ENCODE peak calls at places on chromosome 9, in four cellular contexts. Y is endodermal cell, H is AG09309, V is colonic mucosa. P is an unnamed sample.

GRCh38 chr9:74770508-74771261 is 117.0 kb downstream of the TRPM6 start:
- DNase-seq in V (no peak), Y (peak), H (no peak), P (no peak)

GRCh38 chr9:89422151-89422918 is 75.6 kb downstream of the SEMA4D start:
- DNase-seq in V (no peak), H (peak), Y (no peak), P (no peak)

GRCh38 chr9:4887556-4887955 is 94.8 kb downstream of the RCL1 start:
- DNase-seq in H (no peak), Y (no peak), V (no peak), P (peak)

GRCh38 chr9:126166291-126166690 is 160.3 kb upstream of the MVB12B start:
- DNase-seq in H (no peak), Y (no peak), V (no peak), P (no peak)

GRCh38 chr9:111974092-111974681 is 77.6 kb downstream of the UGCG start:
- DNase-seq in V (peak), Y (no peak), H (peak), P (no peak)

GRCh38 chr9:34510506-34511159 is 12.2 kb downstream of the ENHO start:
- DNase-seq in Y (peak), H (no peak), V (no peak), P (no peak)

GRCh38 chr9:19641046-19641445 is 147.8 kb downstream of the SLC24A2 start:
- DNase-seq in H (peak), Y (no peak), V (no peak), P (no peak)

GRCh38 chr9:99451121-99451606 is 229.1 kb downstream of the SEC61B start:
- DNase-seq in V (no peak), Y (peak), H (no peak), P (no peak)

GRCh38 chr9:83166369-83166768 is 103.4 kb upstream of the RASEF start:
- DNase-seq in H (no peak), Y (no peak), V (peak), P (no peak)

GRCh38 chr9:133355881-133356357 is 368 bp downstream of the SURF1 start:
- DNase-seq in H (no peak), Y (no peak), V (no peak), P (no peak)

GRCh38 chr9:126591922-126592321 is 21.8 kb upstream of the LMX1B start:
- DNase-seq in V (no peak), Y (no peak), H (no peak), P (no peak)

GRCh38 chr9:74610523-74611061 is 113.5 kb downstream of the RORB start:
- DNase-seq in Y (no peak), H (no peak), V (no peak), P (no peak)

GRCh38 chr9:124652203-124652992 is 118.7 kb downstream of the NR6A1 start:
- DNase-seq in Y (no peak), V (no peak), H (peak), P (peak)

GRCh38 chr9:121538221-121538620 is 38.6 kb upstream of the GGTA1 start:
- DNase-seq in Y (peak), H (no peak), V (no peak), P (no peak)
- TF ChIP-seq CTCF in Y (peak), H (peak), V (no peak), P (no peak)

GRCh38 chr9:93263334-93264229 is 79.6 kb downstream of the WNK2 start:
- DNase-seq in Y (peak), H (no peak), V (peak), P (no peak)
- H3K4me3 ChIP-seq in Y (no peak), H (no peak), V (no peak), P (no peak)

DNA sequence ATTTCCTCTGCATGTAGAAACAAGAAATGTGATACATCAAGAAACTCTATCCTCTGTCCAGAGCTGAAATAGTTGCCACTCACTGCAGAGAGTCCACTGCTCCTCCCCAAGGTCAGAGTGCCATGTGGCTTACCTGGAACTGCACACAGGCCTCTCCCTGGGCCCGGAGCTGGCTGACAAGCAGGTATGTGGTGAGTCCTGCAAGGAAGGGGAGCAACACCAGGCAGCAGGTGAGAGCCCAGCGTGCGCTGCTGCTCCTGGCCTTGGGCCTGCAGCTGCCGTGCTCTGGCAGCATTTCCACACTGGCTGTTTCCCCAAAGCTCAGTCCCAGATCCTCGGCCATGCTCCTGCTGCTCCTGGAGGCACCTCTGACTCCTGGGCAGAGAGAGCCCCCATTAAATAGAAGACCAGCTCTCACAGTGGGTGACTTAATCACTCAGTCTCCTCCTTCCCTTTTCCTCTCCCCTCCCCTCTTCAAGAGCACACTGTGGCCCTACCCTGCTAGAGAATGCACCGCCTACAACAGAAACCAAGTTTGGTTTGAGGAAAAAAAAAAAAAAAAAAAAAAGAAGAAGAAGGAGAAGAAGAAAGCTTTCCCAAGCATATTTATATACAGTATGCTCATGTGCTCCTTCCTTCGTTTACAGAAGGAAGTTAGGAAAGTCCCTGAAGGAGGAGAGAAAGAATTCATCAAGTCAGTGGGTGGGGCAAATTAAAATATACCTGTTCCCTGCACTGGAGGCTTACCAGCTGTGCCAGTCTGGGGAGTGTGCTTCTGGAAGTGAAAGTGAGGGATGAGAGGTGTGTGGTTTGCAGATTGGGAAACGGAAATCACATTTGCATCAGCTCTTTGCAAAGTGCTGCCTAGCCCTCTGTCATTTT is at the start of gene TNFSF15:
- DNase-seq in H (no peak), Y (peak), V (peak), P (no peak)
- TF ChIP-seq CTCF in H (no peak), Y (no peak), V (no peak), P (no peak)

GRCh38 chr9:135577256-135577655 is 15.7 kb downstream of the PAEP start:
- DNase-seq in V (no peak), Y (no peak), H (no peak), P (no peak)
- H3K4me3 ChIP-seq in V (no peak), Y (no peak), H (no peak), P (no peak)

P was measured in astrocyte of the cerebellum.